ENCODE peak calls at places on chromosomes 11 and 22, in five cellular contexts. E is neural progenitor cell, K is IMR-90, C is MM.1S, Y is mesendoderm. L is an unnamed sample.

GRCh38 chr11:117996058-117996457 is 9.9 kb downstream of the IL10RA start:
- DNase-seq in E (no peak), K (no peak), C (no peak), Y (no peak), L (no peak)

GRCh38 chr11:1055990-1056771 is 18.5 kb upstream of the MUC2 start:
- DNase-seq in E (no peak), K (no peak), C (no peak), Y (no peak), L (no peak)

GRCh38 chr11:46295312-46295995 is 18.0 kb downstream of the CREB3L1 start:
- DNase-seq in E (peak), K (peak), C (peak), Y (peak), L (peak)

GRCh38 chr11:113877673-113878060 is 2.3 kb upstream of the USP28 start:
- DNase-seq in E (no peak), K (no peak), C (no peak), Y (no peak), L (no peak)

GRCh38 chr11:117195208-117195607 is 4.0 kb upstream of the TAGLN start:
- DNase-seq in E (no peak), K (no peak), C (no peak), Y (no peak), L (no peak)

GRCh38 chr11:34775417-34775888 is 140.7 kb downstream of the APIP start:
- DNase-seq in E (no peak), K (no peak), C (no peak), Y (no peak), L (no peak)

GRCh38 chr11:67295846-67296245 is 6.7 kb downstream of the ANKRD13D start:
- DNase-seq in E (no peak), K (no peak), C (no peak), Y (no peak), L (no peak)

GRCh38 chr11:125925247-125925740 is 20.6 kb upstream of the VSIG10L2 start:
- DNase-seq in E (no peak), K (no peak), C (no peak), Y (peak), L (peak)

GRCh38 chr22:39353346-39353745 is 3.6 kb downstream of the SYNGR1 start:
- DNase-seq in E (no peak), K (no peak), C (no peak), Y (no peak), L (no peak)

GRCh38 chr11:17135934-17136683 is 58.6 kb upstream of the RPS13 start:
- DNase-seq in E (no peak), K (no peak), C (no peak), Y (peak), L (no peak)
- H3K27ac ChIP-seq in E (no peak), K (no peak), C (no peak), Y (no peak), L (no peak)

GRCh38 chr11:129951201-129951882 is 51.3 kb downstream of the PRDM10 start:
- DNase-seq in E (no peak), K (no peak), C (no peak), Y (no peak), L (no peak)

GRCh38 chr11:129949976-129950318 is 52.7 kb downstream of the PRDM10 start:
- DNase-seq in E (no peak), K (no peak), C (no peak), Y (no peak), L (no peak)

GRCh38 chr11:129951883-129952262 is 50.8 kb downstream of the PRDM10 start:
- DNase-seq in E (no peak), K (no peak), C (no peak), Y (no peak), L (no peak)

GRCh38 chr11:129949067-129949466 is 53.6 kb downstream of the PRDM10 start:
- DNase-seq in E (no peak), K (no peak), C (no peak), Y (no peak), L (no peak)

DNA sequence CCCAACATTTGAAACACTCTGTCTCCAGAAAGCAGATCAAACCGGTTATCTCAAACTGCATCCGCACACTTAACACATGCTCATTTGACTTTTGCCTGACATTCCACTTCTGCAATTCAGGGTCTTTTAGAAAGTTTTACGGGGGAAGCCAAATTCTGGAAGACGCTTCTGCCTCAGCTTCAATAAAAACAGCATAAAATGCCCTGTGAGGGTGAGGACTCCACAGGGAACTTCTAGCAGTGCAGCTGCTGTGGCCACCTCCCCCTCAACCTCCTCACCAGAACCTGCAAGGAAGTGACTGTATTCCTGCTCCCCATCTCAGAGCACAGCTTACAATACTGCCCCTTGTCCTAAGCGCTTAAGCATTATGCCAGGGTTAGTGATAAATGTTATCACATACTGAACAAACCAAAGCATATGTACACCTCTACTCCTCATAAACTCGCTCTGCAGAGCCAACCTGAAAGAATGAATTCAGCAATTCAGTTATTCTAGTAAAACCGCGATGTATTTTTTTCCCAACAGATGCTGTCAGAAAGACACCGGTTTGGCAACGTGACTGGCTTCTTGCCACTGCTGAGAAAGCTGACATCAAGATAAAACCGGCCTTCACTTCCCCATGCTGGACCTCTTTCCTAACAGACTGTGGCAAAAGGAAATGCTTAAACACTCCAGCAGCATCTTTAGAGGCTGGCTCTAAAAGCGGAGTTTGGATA is 52.2 kb downstream of the PRDM10 start:
- DNase-seq in E (peak), K (peak), C (no peak), Y (no peak), L (peak)
- H3K4me2 ChIP-seq in E (no peak), K (no peak), C (no peak), Y (no peak), L (no peak)

DNA sequence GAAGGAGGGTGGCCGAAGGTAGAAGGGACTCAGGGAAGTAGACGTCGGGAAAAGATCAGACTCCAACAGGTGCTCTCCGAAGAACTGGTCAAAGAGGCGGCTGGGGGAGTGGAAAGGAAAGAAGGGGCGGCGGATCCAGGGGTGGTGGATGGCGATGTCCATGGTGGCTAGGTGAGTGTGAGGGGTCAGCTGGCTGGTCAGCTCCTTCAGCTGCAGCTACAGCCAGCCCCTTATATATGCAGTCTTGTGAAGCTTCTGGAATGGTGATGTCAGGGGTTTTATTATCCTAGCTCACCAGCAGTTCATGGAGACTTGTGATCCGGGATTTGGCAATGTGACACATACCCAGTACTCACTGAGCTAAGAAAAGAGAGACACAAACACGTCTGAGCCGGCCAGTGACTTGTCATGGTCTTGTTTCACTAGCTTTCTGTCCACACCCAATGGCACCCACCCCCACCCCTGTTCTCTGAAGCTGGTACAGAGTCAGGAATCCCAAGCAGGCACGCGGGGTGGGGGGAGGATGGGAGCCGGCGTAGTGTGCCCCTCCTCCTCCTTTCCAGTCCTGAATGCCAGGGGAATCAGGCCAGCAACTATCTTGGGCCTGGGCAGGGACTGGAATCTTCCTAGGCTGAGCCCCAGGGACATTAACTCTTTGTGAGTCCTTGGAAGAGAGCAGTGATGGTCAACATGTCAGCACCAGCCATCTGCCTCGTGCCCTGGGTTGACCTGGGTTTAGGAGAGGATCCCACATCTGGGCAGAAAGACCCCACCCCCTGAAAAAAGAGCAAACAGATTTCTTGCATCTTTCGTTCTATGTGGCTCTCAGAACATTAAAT is at the start of gene CRYAB:
- DNase-seq in E (peak), K (peak), C (no peak), Y (peak), L (peak)
- H3K27ac ChIP-seq in E (no peak), K (peak), C (no peak), Y (no peak), L (peak)

DNA sequence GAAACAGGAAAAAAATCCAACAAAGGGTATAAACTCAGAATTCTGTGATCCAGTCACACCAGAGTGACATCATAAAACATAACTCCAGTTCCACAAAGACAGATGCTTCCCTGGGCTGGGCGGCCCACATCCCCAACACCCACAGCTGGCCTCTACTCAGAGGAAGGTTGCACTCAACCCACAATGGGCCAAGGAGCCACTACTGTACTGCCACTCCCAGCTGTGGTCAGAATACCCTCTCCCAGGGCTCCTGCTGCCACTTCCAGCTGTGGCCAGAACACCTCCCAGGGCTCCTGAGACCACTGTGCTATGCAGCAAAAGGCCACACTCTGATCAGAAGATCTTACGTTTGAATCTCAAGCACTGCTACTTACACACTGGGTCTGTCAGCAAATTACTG is 18.3 kb downstream of the SMCO4 start:
- DNase-seq in E (no peak), K (no peak), C (no peak), Y (no peak), L (no peak)
- H3K4me2 ChIP-seq in E (no peak), K (no peak), C (peak), Y (no peak), L (no peak)